ENCODE peak calls at places on chromosome 19, in five cellular contexts. One of them, this sample, is unnamed.
A peak's percentile ranks its signal among the peaks of the same experiment; 100 is the strongest.

GRCh38 chr19:41341669-41342490 is 11.8 kb downstream of the TGFB1 start:
- DNase-seq in frontal cortex: no peak
- DNase-seq in activated naive CD8-positive, alpha-beta T cell treated with anti-CD3 and anti-CD28 coated beads for 36 hours: no peak
- DNase-seq in COR-L47: peak; percentile 31
- DNase-seq in IMR-90: no peak
- DNase-seq in this sample: no peak

GRCh38 chr19:3699741-3700241 is 477 bp downstream of the PIP5K1C start:
- DNase-seq in frontal cortex: no peak
- DNase-seq in COR-L47: no peak
- DNase-seq in activated naive CD8-positive, alpha-beta T cell treated with anti-CD3 and anti-CD28 coated beads for 36 hours: no peak
- DNase-seq in IMR-90: no peak
- DNase-seq in this sample: no peak

GRCh38 chr19:41808663-41809566 is 12.5 kb downstream of the CEACAM3 start:
- DNase-seq in activated naive CD8-positive, alpha-beta T cell treated with anti-CD3 and anti-CD28 coated beads for 36 hours: no peak
- DNase-seq in frontal cortex: no peak
- DNase-seq in IMR-90: no peak
- DNase-seq in COR-L47: no peak
- DNase-seq in this sample: no peak

GRCh38 chr19:52345162-52345561 is 9.1 kb downstream of the ZNF610 start:
- DNase-seq in IMR-90: no peak
- DNase-seq in COR-L47: no peak
- DNase-seq in activated naive CD8-positive, alpha-beta T cell treated with anti-CD3 and anti-CD28 coated beads for 36 hours: no peak
- DNase-seq in frontal cortex: no peak
- DNase-seq in this sample: no peak

GRCh38 chr19:17719730-17720486 is 628 bp downstream of the MAP1S start:
- DNase-seq in activated naive CD8-positive, alpha-beta T cell treated with anti-CD3 and anti-CD28 coated beads for 36 hours: peak; percentile 61
- DNase-seq in frontal cortex: peak; percentile 47
- DNase-seq in COR-L47: peak; percentile 41
- DNase-seq in IMR-90: no peak
- DNase-seq in this sample: no peak

GRCh38 chr19:35446194-35446593 is 1.9 kb upstream of the FFAR2 start:
- DNase-seq in activated naive CD8-positive, alpha-beta T cell treated with anti-CD3 and anti-CD28 coated beads for 36 hours: no peak
- DNase-seq in IMR-90: no peak
- DNase-seq in frontal cortex: no peak
- DNase-seq in COR-L47: no peak
- DNase-seq in this sample: no peak

GRCh38 chr19:1115646-1116420 is 12.0 kb downstream of the GPX4 start:
- DNase-seq in activated naive CD8-positive, alpha-beta T cell treated with anti-CD3 and anti-CD28 coated beads for 36 hours: no peak
- DNase-seq in COR-L47: no peak
- DNase-seq in IMR-90: no peak
- DNase-seq in frontal cortex: no peak
- DNase-seq in this sample: no peak

GRCh38 chr19:7944177-7944761 is 803 bp upstream of the TIMM44 start:
- DNase-seq in IMR-90: peak; percentile 89
- DNase-seq in frontal cortex: peak; percentile 73
- DNase-seq in COR-L47: peak; percentile 85
- DNase-seq in activated naive CD8-positive, alpha-beta T cell treated with anti-CD3 and anti-CD28 coated beads for 36 hours: peak; percentile 81
- DNase-seq in this sample: peak; percentile 76

GRCh38 chr19:40254714-40255418 is 28.4 kb upstream of the CCNP start:
- DNase-seq in activated naive CD8-positive, alpha-beta T cell treated with anti-CD3 and anti-CD28 coated beads for 36 hours: no peak
- DNase-seq in COR-L47: no peak
- DNase-seq in frontal cortex: no peak
- DNase-seq in IMR-90: no peak
- DNase-seq in this sample: no peak

GRCh38 chr19:590396-590745 is 690 bp downstream of the HCN2 start:
- DNase-seq in COR-L47: peak; percentile 34
- DNase-seq in activated naive CD8-positive, alpha-beta T cell treated with anti-CD3 and anti-CD28 coated beads for 36 hours: peak; percentile 55
- DNase-seq in IMR-90: peak; percentile 30
- DNase-seq in frontal cortex: no peak
- DNase-seq in this sample: no peak

GRCh38 chr19:30371960-30372824 is at the start of gene ZNF536:
- DNase-seq in COR-L47: no peak
- DNase-seq in IMR-90: no peak
- DNase-seq in frontal cortex: peak; percentile 75
- DNase-seq in activated naive CD8-positive, alpha-beta T cell treated with anti-CD3 and anti-CD28 coated beads for 36 hours: no peak
- DNase-seq in this sample: no peak

GRCh38 chr19:44745887-44746600 is 2.5 kb upstream of the BCL3 start:
- DNase-seq in frontal cortex: no peak
- DNase-seq in activated naive CD8-positive, alpha-beta T cell treated with anti-CD3 and anti-CD28 coated beads for 36 hours: no peak
- DNase-seq in IMR-90: no peak
- DNase-seq in COR-L47: no peak
- DNase-seq in this sample: no peak

GRCh38 chr19:47024502-47024901 is 4.9 kb downstream of the NPAS1 start:
- DNase-seq in activated naive CD8-positive, alpha-beta T cell treated with anti-CD3 and anti-CD28 coated beads for 36 hours: no peak
- DNase-seq in COR-L47: no peak
- DNase-seq in frontal cortex: no peak
- DNase-seq in IMR-90: no peak
- DNase-seq in this sample: no peak

GRCh38 chr19:44947041-44947581 is 1.3 kb downstream of the APOC2 start:
- DNase-seq in activated naive CD8-positive, alpha-beta T cell treated with anti-CD3 and anti-CD28 coated beads for 36 hours: no peak
- DNase-seq in IMR-90: no peak
- DNase-seq in frontal cortex: no peak
- DNase-seq in COR-L47: no peak
- DNase-seq in this sample: no peak

GRCh38 chr19:16402076-16402475 is 69.7 kb downstream of the EPS15L1 start:
- DNase-seq in COR-L47: no peak
- DNase-seq in frontal cortex: no peak
- DNase-seq in activated naive CD8-positive, alpha-beta T cell treated with anti-CD3 and anti-CD28 coated beads for 36 hours: no peak
- DNase-seq in IMR-90: no peak
- DNase-seq in this sample: no peak

GRCh38 chr19:55600336-55601028 is 394 bp downstream of the ZNF524 start:
- DNase-seq in frontal cortex: peak; percentile 79
- DNase-seq in activated naive CD8-positive, alpha-beta T cell treated with anti-CD3 and anti-CD28 coated beads for 36 hours: peak; percentile 86
- DNase-seq in IMR-90: peak; percentile 54
- DNase-seq in COR-L47: peak; percentile 88
- DNase-seq in this sample: peak; percentile 93

GRCh38 chr19:7505682-7506384 is 10.1 kb upstream of the ZNF358 start:
- DNase-seq in frontal cortex: no peak
- DNase-seq in COR-L47: peak; percentile 21
- DNase-seq in activated naive CD8-positive, alpha-beta T cell treated with anti-CD3 and anti-CD28 coated beads for 36 hours: no peak
- DNase-seq in IMR-90: no peak
- DNase-seq in this sample: no peak

GRCh38 chr19:10915511-10916091 is 12.8 kb downstream of the YIPF2 start:
- DNase-seq in COR-L47: no peak
- DNase-seq in activated naive CD8-positive, alpha-beta T cell treated with anti-CD3 and anti-CD28 coated beads for 36 hours: no peak
- DNase-seq in IMR-90: peak; percentile 86
- DNase-seq in frontal cortex: no peak
- DNase-seq in this sample: no peak

GRCh38 chr19:29372461-29372860 is 153.3 kb upstream of the VSTM2B start:
- DNase-seq in activated naive CD8-positive, alpha-beta T cell treated with anti-CD3 and anti-CD28 coated beads for 36 hours: no peak
- DNase-seq in COR-L47: no peak
- DNase-seq in IMR-90: no peak
- DNase-seq in frontal cortex: no peak
- DNase-seq in this sample: no peak

GRCh38 chr19:12065100-12065538 is 588 bp downstream of the ZNF844 start:
- DNase-seq in activated naive CD8-positive, alpha-beta T cell treated with anti-CD3 and anti-CD28 coated beads for 36 hours: peak; percentile 34
- DNase-seq in COR-L47: peak; percentile 10
- DNase-seq in IMR-90: peak; percentile 38
- DNase-seq in frontal cortex: peak; percentile 37
- DNase-seq in this sample: no peak

GRCh38 chr19:12670159-12670928 is 3.7 kb downstream of the WDR83 start:
- DNase-seq in frontal cortex: no peak
- DNase-seq in IMR-90: no peak
- DNase-seq in COR-L47: no peak
- DNase-seq in activated naive CD8-positive, alpha-beta T cell treated with anti-CD3 and anti-CD28 coated beads for 36 hours: no peak
- DNase-seq in this sample: no peak

GRCh38 chr19:38442736-38443135 is 9.2 kb downstream of the RYR1 start:
- DNase-seq in activated naive CD8-positive, alpha-beta T cell treated with anti-CD3 and anti-CD28 coated beads for 36 hours: no peak
- DNase-seq in COR-L47: no peak
- DNase-seq in frontal cortex: no peak
- DNase-seq in IMR-90: no peak
- DNase-seq in this sample: no peak

GRCh38 chr19:51702103-51702753 is 9.1 kb downstream of the SPACA6 start:
- DNase-seq in IMR-90: peak; percentile 24
- DNase-seq in activated naive CD8-positive, alpha-beta T cell treated with anti-CD3 and anti-CD28 coated beads for 36 hours: peak; percentile 40
- DNase-seq in COR-L47: no peak
- DNase-seq in frontal cortex: peak; percentile 47
- DNase-seq in this sample: no peak

GRCh38 chr19:43695985-43696729 is 19.7 kb upstream of the IRGC start:
- DNase-seq in activated naive CD8-positive, alpha-beta T cell treated with anti-CD3 and anti-CD28 coated beads for 36 hours: no peak
- DNase-seq in IMR-90: no peak
- DNase-seq in frontal cortex: no peak
- DNase-seq in COR-L47: no peak
- DNase-seq in this sample: no peak

GRCh38 chr19:48991823-48992570 is 1.1 kb downstream of the GYS1 start:
- DNase-seq in IMR-90: peak; percentile 83
- DNase-seq in COR-L47: no peak
- DNase-seq in activated naive CD8-positive, alpha-beta T cell treated with anti-CD3 and anti-CD28 coated beads for 36 hours: no peak
- DNase-seq in frontal cortex: no peak
- DNase-seq in this sample: no peak

GRCh38 chr19:45164577-45165335 is 4.0 kb upstream of the NKPD1 start:
- DNase-seq in COR-L47: no peak
- DNase-seq in activated naive CD8-positive, alpha-beta T cell treated with anti-CD3 and anti-CD28 coated beads for 36 hours: peak; percentile 82
- DNase-seq in IMR-90: peak; percentile 46
- DNase-seq in frontal cortex: no peak
- DNase-seq in this sample: no peak

GRCh38 chr19:39246951-39247669 is 1.5 kb downstream of the IFNL4 start:
- DNase-seq in COR-L47: no peak
- DNase-seq in IMR-90: no peak
- DNase-seq in frontal cortex: no peak
- DNase-seq in activated naive CD8-positive, alpha-beta T cell treated with anti-CD3 and anti-CD28 coated beads for 36 hours: peak; percentile 57
- DNase-seq in this sample: peak; percentile 41